ENCODE peak calls at places on chromosomes 12 and 14, in six cellular contexts. Q is neuronal stem cell, D is IMR-90, P is mesenchymal stem cell, C is H1, N is trophoblast cell. G is an unnamed sample. For H3K36me3, the result is how much of the 10 kb centered on the place peaks cover.

GRCh38 chr14:72457641-72458040 is 436.3 kb downstream of the DPF3 start:
- DNase-seq in Q (no peak), D (peak), P (peak), C (no peak), N (peak), G (no peak)

GRCh38 chr12:52741378-52742195 is 35.6 kb downstream of the KRT76 start:
- DNase-seq in Q (peak), D (peak), P (peak), C (peak), N (peak), G (peak)

GRCh38 chr14:69363055-69363454 is 35.0 kb downstream of the ERH start:
- DNase-seq in Q (no peak), D (peak), P (peak), C (no peak), N (no peak), G (peak)

GRCh38 chr14:104555621-104556255 is 23.8 kb upstream of the C14orf180 start:
- DNase-seq in Q (no peak), D (no peak), P (no peak), C (no peak), N (no peak), G (no peak)

GRCh38 chr14:69036757-69037506 is 57.8 kb upstream of the ACTN1 start:
- DNase-seq in Q (no peak), D (no peak), P (no peak), C (no peak), N (no peak), G (no peak)

GRCh38 chr14:75303415-75303814 is 24.8 kb downstream of the FOS start:
- DNase-seq in Q (peak), D (peak), P (peak), C (peak), N (peak), G (peak)

GRCh38 chr12:22084852-22085251 is 38.8 kb downstream of the CMAS start:
- DNase-seq in Q (no peak), D (no peak), P (no peak), C (no peak), N (no peak), G (no peak)

GRCh38 chr12:56110571-56110970 is 5.9 kb upstream of the RPL41 start:
- DNase-seq in Q (no peak), D (no peak), P (no peak), C (no peak), N (no peak), G (no peak)

GRCh38 chr14:30980980-30981379 is 44.5 kb upstream of the AP4S1 start:
- DNase-seq in Q (no peak), D (no peak), P (no peak), C (no peak), N (no peak), G (no peak)

GRCh38 chr12:116318738-116319050 is 41.2 kb upstream of the MED13L start:
- DNase-seq in Q (no peak), D (no peak), P (no peak), C (no peak), N (no peak), G (no peak)

DNA sequence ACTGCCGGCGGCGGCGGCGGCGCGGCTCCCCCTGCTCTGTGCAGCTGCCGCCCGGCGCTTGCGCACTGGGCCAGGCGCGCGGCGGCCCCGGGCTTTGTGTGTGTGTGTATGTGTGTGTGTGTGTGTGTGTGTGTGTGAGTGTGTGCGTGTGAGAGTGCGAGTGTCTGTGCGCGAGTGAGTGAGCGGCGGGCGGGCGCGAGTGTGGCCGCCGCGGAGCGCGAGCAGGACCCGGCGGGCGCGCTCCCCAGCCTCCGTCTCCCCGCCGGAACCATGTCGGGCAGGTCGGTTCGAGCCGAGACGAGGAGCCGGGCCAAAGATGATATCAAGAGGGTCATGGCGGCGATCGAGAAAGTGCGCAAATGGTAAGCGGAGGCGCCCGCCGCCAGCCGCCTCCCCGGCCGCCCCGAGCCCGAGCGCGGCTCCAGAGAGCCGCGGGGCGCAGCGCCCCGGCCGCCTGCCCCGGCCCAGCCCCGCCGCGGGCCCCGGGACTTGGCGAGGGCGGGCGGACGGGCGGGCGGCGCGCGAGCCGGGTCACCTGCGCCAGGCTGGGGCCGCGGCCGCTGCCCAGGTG is at the start of gene BCL7A:
- DNase-seq in Q (peak), D (peak), P (peak), C (peak), N (peak), G (peak)
- H3K18ac ChIP-seq in Q (peak), D (no peak), P (no peak), C (peak), N (peak), G (peak)

GRCh38 chr12:114903394-114903748 is 219.4 kb upstream of the TBX3 start:
- DNase-seq in Q (no peak), D (peak), P (no peak), C (no peak), N (no peak), G (peak)
- H3K23ac ChIP-seq in Q (no peak), D (peak), P (no peak), C (no peak), N (no peak), G (no peak)

DNA sequence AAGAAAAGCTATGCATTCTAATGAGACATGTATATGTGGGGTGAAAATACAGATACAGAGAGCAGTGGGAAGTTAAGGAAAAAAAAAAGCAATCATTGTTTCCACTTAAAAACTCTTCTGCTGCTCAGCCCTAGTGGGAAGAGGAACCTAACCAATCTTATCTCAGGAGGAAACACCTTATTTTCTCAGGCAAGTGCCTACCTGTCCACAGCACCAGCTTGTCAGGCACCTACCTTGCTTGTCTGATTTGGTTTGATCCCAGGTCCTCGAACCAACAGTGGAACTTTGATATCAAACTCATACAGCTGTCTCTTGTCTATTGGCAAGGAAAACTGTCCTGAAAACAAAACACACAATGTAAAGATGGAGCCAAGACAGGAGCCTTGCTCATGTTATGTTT is 22.4 kb downstream of the GNS start:
- DNase-seq in Q (no peak), D (no peak), P (no peak), C (no peak), N (no peak), G (no peak)
- H3K36me3 ChIP-seq in Q (under half), D (under half), P (under half), C (under half), N (under half), G (under half)

DNA sequence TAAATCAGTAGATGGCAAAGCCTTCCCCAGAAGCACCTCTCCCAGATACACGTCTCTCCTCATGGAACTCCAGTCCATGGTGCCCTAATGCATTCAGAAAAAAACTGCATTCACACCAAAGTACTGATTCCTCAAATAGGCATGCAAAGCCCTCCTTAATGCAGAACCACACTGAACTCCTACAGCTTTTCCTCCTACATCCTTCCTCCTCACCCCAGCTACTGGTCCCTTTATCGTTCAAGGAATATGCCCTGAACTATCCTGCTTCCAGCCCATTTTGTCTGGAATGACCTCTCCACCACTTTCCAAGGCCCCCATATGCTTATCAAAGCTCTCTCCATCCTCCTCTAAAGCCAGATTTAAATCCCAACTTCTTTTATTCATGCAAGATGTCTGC is 21.3 kb downstream of the SMUG1 start:
- DNase-seq in Q (no peak), D (no peak), P (no peak), C (no peak), N (no peak), G (no peak)
- H3K18ac ChIP-seq in Q (no peak), D (no peak), P (no peak), C (no peak), N (no peak), G (no peak)

GRCh38 chr12:25903603-25904245 is 54.8 kb upstream of the RASSF8 start:
- DNase-seq in Q (no peak), D (no peak), P (peak), C (no peak), N (no peak), G (no peak)

GRCh38 chr12:25906651-25907340 is 51.7 kb upstream of the RASSF8 start:
- DNase-seq in Q (no peak), D (no peak), P (no peak), C (no peak), N (peak), G (no peak)

DNA sequence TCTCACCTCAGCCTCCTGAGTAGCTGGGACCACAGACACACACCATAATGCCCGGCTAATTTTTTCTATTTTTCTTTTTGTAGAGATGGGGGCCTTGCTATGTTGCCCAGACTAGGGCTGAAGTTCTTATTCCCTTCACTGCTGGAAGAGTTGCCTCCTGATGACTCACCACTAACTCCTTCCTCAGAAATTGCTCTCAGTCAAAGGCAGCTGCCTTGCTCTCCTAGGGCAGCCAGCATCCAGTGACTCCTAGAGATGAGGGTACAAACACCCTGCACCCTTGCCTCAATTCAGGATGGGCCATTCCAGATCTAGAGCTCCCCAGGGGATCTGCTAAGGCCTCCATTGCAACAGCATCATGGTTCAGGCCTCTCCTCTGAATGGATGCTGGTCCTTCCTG is 54.0 kb upstream of the RASSF8 start:
- DNase-seq in Q (no peak), D (peak), P (peak), C (no peak), N (peak), G (no peak)
- H3K23ac ChIP-seq in Q (no peak), D (no peak), P (no peak), C (no peak), N (no peak), G (no peak)